ENCODE peak calls at places on chromosomes 2 and 18, in four cellular contexts. One of them, this sample, is unnamed.

GRCh38 chr2:121338281-121338680 is 53.3 kb upstream of the TFCP2L1 start:
- DNase-seq in effector memory CD8-positive, alpha-beta T cell: no peak
- DNase-seq in foreskin fibroblast: no peak
- DNase-seq in HT1080: no peak
- DNase-seq in this sample: no peak

GRCh38 chr2:29981402-29981801 is 60.0 kb upstream of the ALK start:
- DNase-seq in effector memory CD8-positive, alpha-beta T cell: no peak
- DNase-seq in foreskin fibroblast: no peak
- DNase-seq in HT1080: no peak
- DNase-seq in this sample: no peak

GRCh38 chr2:196336715-196337617 is 165.6 kb upstream of the STK17B start:
- DNase-seq in effector memory CD8-positive, alpha-beta T cell: no peak
- DNase-seq in foreskin fibroblast: no peak
- DNase-seq in HT1080: peak
- DNase-seq in this sample: peak

GRCh38 chr2:113228991-113229716 is 49.6 kb downstream of the PAX8 start:
- DNase-seq in effector memory CD8-positive, alpha-beta T cell: no peak
- DNase-seq in foreskin fibroblast: no peak
- DNase-seq in HT1080: no peak
- DNase-seq in this sample: no peak

GRCh38 chr18:10213526-10213925 is 240.9 kb upstream of the APCDD1 start:
- DNase-seq in effector memory CD8-positive, alpha-beta T cell: no peak
- DNase-seq in foreskin fibroblast: peak
- DNase-seq in HT1080: no peak
- DNase-seq in this sample: no peak

GRCh38 chr2:241860184-241861078 is 1.7 kb upstream of the PDCD1 start:
- DNase-seq in effector memory CD8-positive, alpha-beta T cell: no peak
- DNase-seq in foreskin fibroblast: no peak
- DNase-seq in HT1080: no peak
- DNase-seq in this sample: no peak

GRCh38 chr2:239223330-239224248 is 177.2 kb downstream of the HDAC4 start:
- DNase-seq in effector memory CD8-positive, alpha-beta T cell: no peak
- DNase-seq in foreskin fibroblast: no peak
- DNase-seq in HT1080: no peak
- DNase-seq in this sample: no peak

GRCh38 chr2:149310349-149310748 is 20.0 kb upstream of the LYPD6 start:
- DNase-seq in effector memory CD8-positive, alpha-beta T cell: no peak
- DNase-seq in foreskin fibroblast: no peak
- DNase-seq in HT1080: no peak
- DNase-seq in this sample: no peak

GRCh38 chr2:13413989-13414388 is 697.3 kb downstream of the TRIB2 start:
- DNase-seq in effector memory CD8-positive, alpha-beta T cell: no peak
- DNase-seq in foreskin fibroblast: no peak
- DNase-seq in HT1080: no peak
- DNase-seq in this sample: no peak

GRCh38 chr2:157312866-157313486 is 12.6 kb downstream of the ERMN start:
- DNase-seq in effector memory CD8-positive, alpha-beta T cell: no peak
- DNase-seq in foreskin fibroblast: no peak
- DNase-seq in HT1080: no peak
- DNase-seq in this sample: no peak

GRCh38 chr18:37567061-37567993 is 1.7 kb upstream of the CELF4 start:
- DNase-seq in effector memory CD8-positive, alpha-beta T cell: no peak
- DNase-seq in foreskin fibroblast: no peak
- DNase-seq in HT1080: no peak
- DNase-seq in this sample: no peak

GRCh38 chr2:52955079-52955478 is 812.5 kb upstream of the CHAC2 start:
- DNase-seq in effector memory CD8-positive, alpha-beta T cell: no peak
- DNase-seq in foreskin fibroblast: no peak
- DNase-seq in HT1080: no peak
- DNase-seq in this sample: no peak

GRCh38 chr18:28176933-28177827 is at the start of gene CDH2:
- DNase-seq in effector memory CD8-positive, alpha-beta T cell: no peak
- DNase-seq in foreskin fibroblast: peak
- DNase-seq in HT1080: peak
- DNase-seq in this sample: peak

GRCh38 chr2:197322729-197323720 is 12.4 kb upstream of the ANKRD44 start:
- DNase-seq in effector memory CD8-positive, alpha-beta T cell: no peak
- DNase-seq in foreskin fibroblast: no peak
- DNase-seq in HT1080: no peak
- DNase-seq in this sample: no peak

GRCh38 chr2:221254281-221254680 is 317.8 kb downstream of the EPHA4 start:
- DNase-seq in effector memory CD8-positive, alpha-beta T cell: no peak
- DNase-seq in foreskin fibroblast: no peak
- DNase-seq in HT1080: peak
- DNase-seq in this sample: no peak

GRCh38 chr2:237181844-237182243 is 96.2 kb downstream of the COPS8 start:
- DNase-seq in effector memory CD8-positive, alpha-beta T cell: no peak
- DNase-seq in foreskin fibroblast: peak
- DNase-seq in HT1080: peak
- DNase-seq in this sample: peak

GRCh38 chr2:6290626-6291025 is 575.1 kb downstream of the CMPK2 start:
- DNase-seq in effector memory CD8-positive, alpha-beta T cell: no peak
- DNase-seq in foreskin fibroblast: no peak
- DNase-seq in HT1080: no peak
- DNase-seq in this sample: no peak

GRCh38 chr2:12787891-12788783 is 71.4 kb downstream of the TRIB2 start:
- DNase-seq in effector memory CD8-positive, alpha-beta T cell: no peak
- DNase-seq in foreskin fibroblast: peak
- DNase-seq in HT1080: peak
- DNase-seq in this sample: peak

GRCh38 chr2:196407675-196408265 is 231.7 kb upstream of the CCDC150 start:
- DNase-seq in effector memory CD8-positive, alpha-beta T cell: no peak
- DNase-seq in foreskin fibroblast: no peak
- DNase-seq in HT1080: no peak
- DNase-seq in this sample: no peak

GRCh38 chr2:160168878-160169277 is 31.2 kb downstream of the ITGB6 start:
- DNase-seq in effector memory CD8-positive, alpha-beta T cell: no peak
- DNase-seq in foreskin fibroblast: no peak
- DNase-seq in HT1080: no peak
- DNase-seq in this sample: no peak

GRCh38 chr2:73842739-73843019 is 13.9 kb downstream of the STAMBP start:
- DNase-seq in effector memory CD8-positive, alpha-beta T cell: no peak
- DNase-seq in foreskin fibroblast: no peak
- DNase-seq in HT1080: no peak
- DNase-seq in this sample: no peak

GRCh38 chr2:27442282-27442980 is at the start of gene KRTCAP3:
- DNase-seq in effector memory CD8-positive, alpha-beta T cell: peak
- DNase-seq in foreskin fibroblast: no peak
- DNase-seq in HT1080: no peak
- DNase-seq in this sample: no peak

GRCh38 chr2:38539086-38539485 is 63.6 kb downstream of the HNRNPLL start:
- DNase-seq in effector memory CD8-positive, alpha-beta T cell: no peak
- DNase-seq in foreskin fibroblast: no peak
- DNase-seq in HT1080: no peak
- DNase-seq in this sample: no peak

GRCh38 chr2:17892726-17893534 is 14.5 kb downstream of the KCNS3 start:
- DNase-seq in effector memory CD8-positive, alpha-beta T cell: no peak
- DNase-seq in foreskin fibroblast: no peak
- DNase-seq in HT1080: no peak
- DNase-seq in this sample: peak

GRCh38 chr2:109322111-109322510 is 193.1 kb downstream of the SH3RF3 start:
- DNase-seq in effector memory CD8-positive, alpha-beta T cell: no peak
- DNase-seq in foreskin fibroblast: peak
- DNase-seq in HT1080: no peak
- DNase-seq in this sample: peak

GRCh38 chr18:63339920-63340484 is 20.4 kb upstream of the BCL2 start:
- DNase-seq in effector memory CD8-positive, alpha-beta T cell: peak
- DNase-seq in foreskin fibroblast: no peak
- DNase-seq in HT1080: no peak
- DNase-seq in this sample: peak

GRCh38 chr2:141417246-141417797 is 713.5 kb downstream of the LRP1B start:
- DNase-seq in effector memory CD8-positive, alpha-beta T cell: no peak
- DNase-seq in foreskin fibroblast: no peak
- DNase-seq in HT1080: peak
- DNase-seq in this sample: no peak

GRCh38 chr2:217843353-217843752 is 159.4 kb downstream of the TNS1 start:
- DNase-seq in effector memory CD8-positive, alpha-beta T cell: no peak
- DNase-seq in foreskin fibroblast: no peak
- DNase-seq in HT1080: no peak
- DNase-seq in this sample: no peak

GRCh38 chr18:72783517-72783916 is 84.3 kb downstream of the NETO1 start:
- DNase-seq in effector memory CD8-positive, alpha-beta T cell: no peak
- DNase-seq in foreskin fibroblast: no peak
- DNase-seq in HT1080: peak
- DNase-seq in this sample: peak

GRCh38 chr2:96815326-96816126 is 542 bp upstream of the CNNM3 start:
- DNase-seq in effector memory CD8-positive, alpha-beta T cell: no peak
- DNase-seq in foreskin fibroblast: peak
- DNase-seq in HT1080: peak
- DNase-seq in this sample: peak

GRCh38 chr18:14768241-14768640 is 20.3 kb downstream of the ANKRD30B start:
- DNase-seq in effector memory CD8-positive, alpha-beta T cell: no peak
- DNase-seq in foreskin fibroblast: no peak
- DNase-seq in HT1080: peak
- DNase-seq in this sample: no peak

GRCh38 chr2:164981217-164981990 is 26.1 kb upstream of the SLC38A11 start:
- DNase-seq in effector memory CD8-positive, alpha-beta T cell: no peak
- DNase-seq in foreskin fibroblast: peak
- DNase-seq in HT1080: peak
- DNase-seq in this sample: peak

GRCh38 chr2:100643906-100644501 is 81.2 kb downstream of the PDCL3 start:
- DNase-seq in effector memory CD8-positive, alpha-beta T cell: peak
- DNase-seq in foreskin fibroblast: no peak
- DNase-seq in HT1080: no peak
- DNase-seq in this sample: no peak

GRCh38 chr2:3435440-3435839 is 55.9 kb downstream of the TRAPPC12 start:
- DNase-seq in effector memory CD8-positive, alpha-beta T cell: no peak
- DNase-seq in foreskin fibroblast: no peak
- DNase-seq in HT1080: no peak
- DNase-seq in this sample: no peak

This sample was measured in Daoy.